ENCODE peak calls at places on chromosomes 1 and 21, in five cellular contexts. B is SK-N-SH, V is GM12878, X is HepG2, N is K562. D is an unnamed sample.

GRCh38 chr1:43971336-43971980 is 1.6 kb downstream of the DPH2 start:
- DNase-seq in B (no peak), V (no peak), X (no peak), N (no peak), D (no peak)

GRCh38 chr1:26996024-26996423 is 2.5 kb downstream of the TRNP1 start:
- DNase-seq in B (no peak), V (no peak), X (no peak), N (no peak), D (no peak)

GRCh38 chr1:65764052-65764451 is 28.6 kb upstream of the PDE4B start:
- DNase-seq in B (no peak), V (no peak), X (no peak), N (no peak), D (no peak)

GRCh38 chr1:153678519-153679336 is at the start of gene NPR1:
- DNase-seq in B (peak; percentile 79), V (no peak), X (no peak), N (peak; percentile 27), D (no peak)

GRCh38 chr1:238582816-238583215 is 692.1 kb upstream of the ZP4 start:
- DNase-seq in B (no peak), V (no peak), X (no peak), N (no peak), D (no peak)

GRCh38 chr1:60132985-60133673 is 59.6 kb upstream of the C1orf87 start:
- DNase-seq in B (peak; percentile 3), V (no peak), X (no peak), N (no peak), D (no peak)

GRCh38 chr1:172585348-172585747 is 52.4 kb downstream of the SUCO start:
- DNase-seq in B (no peak), V (no peak), X (no peak), N (no peak), D (no peak)

GRCh38 chr1:153790282-153790995 is 15.2 kb downstream of the SLC27A3 start:
- DNase-seq in B (no peak), V (no peak), X (no peak), N (no peak), D (peak; percentile 80)

GRCh38 chr1:78003882-78004718 is 639 bp upstream of the DNAJB4 start:
- DNase-seq in B (peak; percentile 27), V (peak; percentile 65), X (peak; percentile 77), N (peak; percentile 59), D (peak; percentile 62)

GRCh38 chr1:61448934-61449368 is 276.0 kb downstream of the TM2D1 start:
- DNase-seq in B (no peak), V (no peak), X (no peak), N (no peak), D (no peak)

GRCh38 chr1:26125946-26126320 is 14.3 kb downstream of the PDIK1L start:
- DNase-seq in B (no peak), V (no peak), X (no peak), N (no peak), D (no peak)

GRCh38 chr1:184558691-184559090 is 171.9 kb downstream of the C1orf21 start:
- DNase-seq in B (no peak), V (no peak), X (no peak), N (no peak), D (no peak)

GRCh38 chr1:184567016-184567415 is 180.2 kb downstream of the C1orf21 start:
- DNase-seq in B (no peak), V (no peak), X (no peak), N (no peak), D (no peak)

GRCh38 chr1:184563308-184563707 is 176.5 kb downstream of the C1orf21 start:
- DNase-seq in B (peak; percentile 34), V (no peak), X (no peak), N (no peak), D (no peak)

GRCh38 chr1:184559117-184559713 is 172.4 kb downstream of the C1orf21 start:
- DNase-seq in B (no peak), V (no peak), X (no peak), N (no peak), D (no peak)

DNA sequence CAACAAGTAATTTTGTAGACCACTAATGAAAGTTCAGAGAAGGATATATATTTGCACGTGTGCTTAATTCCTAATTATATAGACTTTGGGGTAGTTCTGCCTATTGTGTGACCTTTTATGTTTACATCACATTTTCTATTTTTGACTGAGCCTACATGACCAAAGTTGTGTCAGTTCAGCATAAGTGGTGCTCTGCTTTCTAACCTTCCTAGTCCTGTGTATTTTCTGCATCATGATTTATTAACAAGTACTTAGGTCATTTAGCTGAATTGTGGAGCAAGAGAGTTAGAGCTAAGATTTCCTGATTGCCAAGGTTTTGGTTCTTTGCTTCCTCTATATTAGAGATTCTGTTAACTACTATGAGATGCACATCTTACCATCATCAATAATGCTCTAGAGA is 176.0 kb downstream of the C1orf21 start:
- DNase-seq in B (no peak), V (no peak), X (no peak), N (no peak), D (no peak)
- TF ChIP-seq GABPA in B (no peak), V (no peak), X (no peak), N (no peak), D (no peak)

GRCh38 chr1:31593136-31593665 is 16.9 kb downstream of the TINAGL1 start:
- DNase-seq in B (no peak), V (no peak), X (no peak), N (no peak), D (no peak)

GRCh38 chr1:31593770-31594632 is 17.7 kb downstream of the TINAGL1 start:
- DNase-seq in B (peak; percentile 76), V (peak; percentile 26), X (peak; percentile 62), N (peak; percentile 77), D (peak; percentile 15)

GRCh38 chr1:31591425-31592093 is 15.2 kb downstream of the TINAGL1 start:
- DNase-seq in B (peak; percentile 20), V (no peak), X (no peak), N (no peak), D (no peak)

GRCh38 chr1:31588751-31589515 is 12.6 kb downstream of the TINAGL1 start:
- DNase-seq in B (no peak), V (no peak), X (no peak), N (no peak), D (no peak)

DNA sequence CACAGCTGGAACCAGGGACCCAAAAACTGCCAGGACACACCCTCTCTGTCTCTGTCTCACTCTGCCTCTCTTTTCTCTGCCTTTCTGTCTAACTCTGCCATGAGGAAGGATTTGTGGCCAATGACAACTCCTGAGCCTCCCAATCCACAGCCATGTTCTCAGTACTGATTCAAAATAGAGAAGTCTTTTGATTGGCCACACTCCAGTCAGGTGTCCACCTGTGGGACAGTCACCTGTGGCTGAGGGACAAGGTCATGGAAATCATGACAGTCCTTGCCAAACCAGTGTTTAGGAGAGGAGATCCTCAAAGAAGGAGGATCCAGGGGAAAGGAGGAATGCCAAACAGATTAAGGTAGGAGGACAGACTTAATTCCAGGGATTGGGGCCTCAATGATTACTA is 15.8 kb downstream of the TINAGL1 start:
- DNase-seq in B (no peak), V (no peak), X (no peak), N (no peak), D (no peak)
- H3K27ac ChIP-seq in B (peak overlapping the region; percentile 36), V (no peak overlapping the region), X (no peak overlapping the region), N (no peak overlapping the region), D (no peak overlapping the region)

GRCh38 chr21:25176637-25177412 is 430.5 kb downstream of the MRPL39 start:
- DNase-seq in B (peak; percentile 10), V (peak; percentile 87), X (no peak), N (no peak), D (no peak)
- TF ChIP-seq REST in B (no peak), V (no peak), X (no peak), N (no peak), D (no peak)

DNA sequence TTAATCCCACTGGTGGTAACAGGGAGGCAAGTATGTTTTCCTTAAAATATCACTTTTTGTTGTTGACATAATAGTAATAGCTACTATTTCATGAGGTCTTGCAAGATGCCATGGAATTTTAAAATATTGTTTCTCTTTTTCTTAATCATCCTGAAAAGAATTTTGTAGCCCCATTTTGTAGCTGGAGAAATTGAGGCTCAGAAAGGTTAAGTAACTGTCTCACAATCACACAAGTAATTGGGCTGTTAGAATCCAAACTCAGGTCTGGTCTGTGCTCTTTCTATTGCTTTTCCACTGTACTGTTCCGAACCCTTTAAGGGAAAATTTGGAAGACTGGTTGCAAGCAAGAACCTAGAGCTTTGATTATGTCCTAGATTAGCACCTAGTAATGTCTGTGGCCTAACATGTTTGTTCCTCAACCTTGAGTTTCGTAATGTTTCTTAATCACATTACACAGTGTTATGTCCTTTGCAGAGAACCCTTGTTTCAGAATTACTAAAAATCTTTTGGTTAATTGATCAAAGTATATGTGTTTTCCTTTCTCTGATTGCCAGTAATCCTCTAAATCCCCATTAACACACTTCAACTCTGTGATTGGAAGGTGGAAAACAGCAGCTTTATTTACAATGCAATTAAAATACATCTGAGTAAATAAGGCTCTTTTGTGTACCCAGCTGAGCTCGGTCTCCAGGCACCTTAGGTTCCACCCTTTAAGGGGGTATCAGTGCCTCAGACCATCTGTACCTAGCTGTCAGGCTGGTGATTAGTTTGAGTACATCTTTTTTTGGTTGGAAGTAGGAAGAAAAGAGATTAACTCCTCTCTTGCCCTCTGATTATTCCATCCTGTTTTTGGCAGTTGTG is 10.4 kb downstream of the LRRC42 start:
- DNase-seq in B (no peak), V (no peak), X (no peak), N (no peak), D (no peak)
- TF ChIP-seq GABPA in B (no peak), V (no peak), X (no peak), N (no peak), D (no peak)

DNA sequence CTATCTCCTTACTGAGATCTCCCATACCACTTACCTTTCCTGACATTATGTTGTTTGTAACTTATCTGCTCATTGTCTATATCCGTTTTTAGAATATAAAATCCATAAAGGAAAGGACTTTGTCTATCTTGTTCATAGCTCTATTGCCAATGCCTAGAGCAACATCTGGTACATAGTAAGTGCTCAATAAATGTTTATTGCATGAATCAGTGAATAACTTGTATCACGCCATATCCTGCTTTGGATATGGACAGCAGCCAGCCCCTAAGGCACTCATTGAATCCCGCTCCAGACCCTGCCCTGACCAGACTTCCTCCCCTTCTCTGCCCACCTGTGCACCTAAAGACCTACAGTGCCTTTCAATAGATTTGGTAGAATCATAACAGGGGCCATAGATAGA is 298.1 kb upstream of the PLXNA2 start:
- DNase-seq in B (no peak), V (no peak), X (no peak), N (no peak), D (no peak)
- H3K27ac ChIP-seq in B (no peak overlapping the region), V (no peak overlapping the region), X (no peak overlapping the region), N (no peak overlapping the region), D (no peak overlapping the region)

DNA sequence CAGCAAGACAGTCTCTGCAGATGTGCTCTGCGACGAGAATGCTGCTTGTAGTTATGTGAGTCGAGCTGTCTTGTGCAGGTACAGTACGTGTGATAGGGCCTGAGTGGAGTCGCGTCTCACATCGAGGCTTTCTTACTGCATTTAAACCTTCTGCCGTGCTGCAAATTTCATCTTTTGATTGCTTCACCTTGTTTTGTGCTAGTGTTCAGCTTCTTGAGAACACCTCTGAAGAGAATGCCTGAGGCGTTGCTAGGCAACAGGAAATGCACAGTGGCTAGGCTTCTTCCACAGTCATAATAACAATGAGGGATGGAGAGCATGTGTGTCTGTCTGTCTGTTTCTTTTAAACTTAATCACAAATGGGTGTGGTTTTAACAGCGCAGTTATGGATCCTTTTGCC is 52.9 kb downstream of the MRPS6 start:
- DNase-seq in B (no peak), V (no peak), X (no peak), N (no peak), D (no peak)
- TF ChIP-seq REST in B (no peak), V (no peak), X (no peak), N (no peak), D (no peak)

GRCh38 chr21:42305707-42306147 is 9.5 kb downstream of the TFF3 start:
- DNase-seq in B (no peak), V (no peak), X (no peak), N (no peak), D (no peak)
- TF ChIP-seq GABPA in B (no peak), V (no peak), X (no peak), N (no peak), D (no peak)